ENCODE peak calls at places on chromosomes 3 and 15, in eight cellular contexts. H, X, B, O, W, Q, P and F are unnamed samples.

GRCh38 chr3:141294848-141295247 is 63.2 kb downstream of the PXYLP1 start:
- DNase-seq in H (no peak), X (no peak), B (no peak), O (peak), W (no peak), Q (no peak), P (peak), F (no peak)

GRCh38 chr3:71304684-71305083 is 278.8 kb downstream of the FOXP1 start:
- DNase-seq in H (no peak), X (no peak), B (no peak), O (peak), W (no peak), Q (no peak), P (no peak), F (peak)

GRCh38 chr15:50181983-50182232 is at the start of gene SLC27A2:
- DNase-seq in H (peak), X (no peak), B (no peak), O (no peak), W (peak), Q (no peak), P (peak), F (peak)

GRCh38 chr3:10964537-10965167 is 27.9 kb upstream of the SLC6A1 start:
- DNase-seq in H (no peak), X (no peak), B (no peak), O (peak), W (peak), Q (no peak), P (peak), F (no peak)

GRCh38 chr3:170081079-170081741 is 43.4 kb downstream of the GPR160 start:
- DNase-seq in H (no peak), X (no peak), B (no peak), O (peak), W (no peak), Q (no peak), P (peak), F (no peak)

GRCh38 chr3:136151219-136151618 is 44.9 kb downstream of the MSL2 start:
- DNase-seq in H (no peak), X (no peak), B (no peak), O (no peak), W (no peak), Q (no peak), P (no peak), F (no peak)

GRCh38 chr15:90306560-90306959 is 41.1 kb downstream of the NGRN start:
- DNase-seq in H (peak), X (no peak), B (no peak), O (no peak), W (no peak), Q (no peak), P (no peak), F (no peak)

GRCh38 chr15:25171111-25171811 is 216.5 kb downstream of the SNRPN start:
- DNase-seq in H (no peak), X (no peak), B (peak), O (no peak), W (no peak), Q (no peak), P (no peak), F (peak)

GRCh38 chr15:34737379-34737928 is 17.3 kb downstream of the GJD2 start:
- DNase-seq in H (no peak), X (no peak), B (no peak), O (no peak), W (no peak), Q (no peak), P (peak), F (no peak)